ENCODE peak calls at places on chromosomes 13 and 19, in five cellular contexts. L is fibroblast of mammary gland, F is GM06990, P is left ventricle myocardium inferior, O is foreskin fibroblast. K is an unnamed sample.

GRCh38 chr13:97224544-97225324 is 2.6 kb downstream of the MBNL2 start:
- DNase-seq in L (peak; percentile 58), F (no peak), P (no peak), O (no peak), K (peak; percentile 68)

GRCh38 chr13:24923305-24923640 is 159.3 kb downstream of the RNF17 start:
- DNase-seq in L (peak; percentile 84), F (no peak), P (no peak), O (peak; percentile 45), K (peak; percentile 89)

GRCh38 chr19:49929121-49929610 is at the start of the genes ATF5 and NUP62:
- DNase-seq in L (peak; percentile 78), F (peak; percentile 93), P (peak; percentile 90), O (peak; percentile 67), K (peak; percentile 89)

GRCh38 chr13:91576590-91576989 is 178.2 kb downstream of the GPC5 start:
- DNase-seq in L (no peak), F (no peak), P (no peak), O (no peak), K (peak; percentile 1)

GRCh38 chr13:64755961-64756360 is 2474.2 kb downstream of the PCDH9 start:
- DNase-seq in L (no peak), F (no peak), P (no peak), O (no peak), K (no peak)

GRCh38 chr19:50519006-50519575 is 5.4 kb upstream of the ASPDH start:
- DNase-seq in L (no peak), F (no peak), P (no peak), O (no peak), K (no peak)

GRCh38 chr19:46192990-46193650 is 36.4 kb upstream of the IGFL1 start:
- DNase-seq in L (peak; percentile 56), F (no peak), P (no peak), O (peak; percentile 65), K (peak; percentile 83)

GRCh38 chr19:43594710-43595604 is 977 bp downstream of the IRGQ start:
- DNase-seq in L (peak; percentile 65), F (peak; percentile 84), P (no peak), O (peak; percentile 52), K (peak; percentile 77)

GRCh38 chr19:39438270-39438934 is 2.7 kb upstream of the RPS16 start:
- DNase-seq in L (no peak), F (no peak), P (no peak), O (peak; percentile 51), K (peak; percentile 64)

GRCh38 chr19:3632739-3633558 is 6.4 kb upstream of the CACTIN start:
- DNase-seq in L (no peak), F (no peak), P (no peak), O (no peak), K (no peak)

GRCh38 chr19:58575183-58576041 is 2.3 kb upstream of the MZF1 start:
- DNase-seq in L (peak; percentile 87), F (peak; percentile 93), P (peak; percentile 92), O (peak; percentile 89), K (peak; percentile 94)

GRCh38 chr13:42333613-42334328 is 61.8 kb downstream of the AKAP11 start:
- DNase-seq in L (peak; percentile 65), F (peak; percentile 69), P (no peak), O (no peak), K (peak; percentile 71)

GRCh38 chr19:2334986-2335846 is 6.7 kb downstream of the SPPL2B start:
- DNase-seq in L (no peak), F (no peak), P (no peak), O (no peak), K (no peak)

GRCh38 chr19:2271516-2272103 is 10.4 kb downstream of the PEAK3 start:
- DNase-seq in L (peak; percentile 94), F (no peak), P (no peak), O (peak; percentile 72), K (peak; percentile 63)

GRCh38 chr13:39245688-39246087 is 207.4 kb downstream of the NHLRC3 start:
- DNase-seq in L (no peak), F (no peak), P (no peak), O (no peak), K (no peak)

GRCh38 chr19:55099557-55100506 is 17.6 kb downstream of the PPP1R12C start:
- DNase-seq in L (no peak), F (no peak), P (no peak), O (no peak), K (no peak)

GRCh38 chr19:12788682-12789097 is 2.6 kb upstream of the JUNB start:
- DNase-seq in L (peak; percentile 74), F (peak; percentile 85), P (peak; percentile 87), O (peak; percentile 66), K (peak; percentile 81)

GRCh38 chr13:20492641-20493040 is 33.0 kb downstream of the CRYL1 start:
- DNase-seq in L (peak; percentile 10), F (no peak), P (no peak), O (peak; percentile 23), K (peak; percentile 75)

GRCh38 chr19:1172353-1173159 is 1.5 kb downstream of the SBNO2 start:
- DNase-seq in L (peak; percentile 61), F (no peak), P (no peak), O (peak; percentile 61), K (peak; percentile 79)

GRCh38 chr13:46165485-46166220 is 16.3 kb downstream of the LCP1 start:
- DNase-seq in L (no peak), F (peak; percentile 70), P (no peak), O (no peak), K (peak; percentile 57)

GRCh38 chr19:38389957-38390924 is 1.7 kb downstream of the SPRED3 start:
- DNase-seq in L (no peak), F (no peak), P (no peak), O (no peak), K (no peak)

GRCh38 chr13:109762791-109763190 is 23.6 kb downstream of the IRS2 start:
- DNase-seq in L (no peak), F (no peak), P (no peak), O (no peak), K (no peak)

GRCh38 chr13:28140433-28141125 is 2.2 kb downstream of the PAN3 start:
- DNase-seq in L (peak; percentile 3), F (no peak), P (no peak), O (no peak), K (no peak)

GRCh38 chr13:22486490-22486889 is 694.3 kb upstream of the SGCG start:
- DNase-seq in L (no peak), F (no peak), P (no peak), O (no peak), K (no peak)

DNA sequence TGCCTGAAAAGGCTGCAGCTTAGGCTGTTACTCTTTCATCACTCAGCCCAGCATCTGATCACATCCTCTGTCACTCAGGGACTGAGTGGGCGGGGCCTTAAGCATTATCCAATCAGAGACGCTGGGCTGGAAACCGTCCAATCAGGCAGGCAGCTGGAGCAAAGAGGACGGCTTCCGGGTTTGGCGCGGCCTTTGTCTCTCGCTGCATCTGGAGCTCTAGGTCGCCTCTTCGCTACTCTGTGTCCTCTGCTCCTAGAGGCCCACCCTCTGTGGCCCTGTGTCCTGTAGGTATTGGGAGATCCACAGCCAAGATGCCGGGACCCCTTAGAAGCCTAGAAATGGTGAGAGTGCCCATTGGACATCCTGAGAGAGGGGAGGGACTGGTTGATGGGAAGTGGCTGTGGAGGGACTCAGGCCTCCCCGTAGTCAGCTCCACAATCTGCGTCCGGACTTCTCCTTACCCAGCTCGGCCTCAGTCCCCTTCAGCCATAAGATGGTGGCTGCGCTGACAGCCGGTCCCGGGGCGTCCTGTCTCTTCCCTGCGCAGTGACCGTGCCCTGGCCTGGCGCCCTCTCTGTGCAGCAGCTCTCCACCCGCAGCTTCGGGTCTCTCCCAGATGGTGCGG is at the start of gene ZNF486:
- DNase-seq in L (peak; percentile 96), F (peak; percentile 29), P (peak; percentile 96), O (peak; percentile 93), K (peak; percentile 98)
- H3K4me3 ChIP-seq in L (peak within 1 kb of the TSS; percentile 74), F (peak within 1 kb of the TSS; percentile 61), P (peak within 1 kb of the TSS; percentile 82), O (peak within 1 kb of the TSS; percentile 87), K (peak within 1 kb of the TSS; percentile 76)

DNA sequence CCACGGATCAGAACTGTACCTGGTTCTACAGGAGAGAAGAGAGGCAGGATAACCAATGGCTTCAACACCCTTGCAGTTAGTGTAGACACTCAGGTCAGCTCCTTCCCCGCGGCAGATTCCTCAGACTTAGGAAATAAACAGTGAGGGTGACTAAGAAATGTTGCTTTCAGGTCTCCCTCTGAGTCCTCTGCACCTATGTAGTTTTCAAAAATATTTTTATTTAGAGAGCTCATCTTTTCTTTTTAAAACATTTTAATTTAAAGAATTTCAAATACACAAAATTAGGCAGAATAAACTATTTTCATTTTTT is 195.2 kb downstream of the KLF12 start:
- DNase-seq in L (no peak), F (no peak), P (no peak), O (no peak), K (no peak)
- TF ChIP-seq CTCF in L (no peak), F (no peak), P (no peak), O (no peak), K (no peak)

GRCh38 chr13:27082325-27082724 is 89.3 kb downstream of the USP12 start:
- DNase-seq in L (no peak), F (no peak), P (no peak), O (no peak), K (peak; percentile 12)
- H3K4me3 ChIP-seq in L (no peak overlapping the region), F (no peak overlapping the region), P (no peak overlapping the region), O (no peak overlapping the region), K (no peak overlapping the region)

DNA sequence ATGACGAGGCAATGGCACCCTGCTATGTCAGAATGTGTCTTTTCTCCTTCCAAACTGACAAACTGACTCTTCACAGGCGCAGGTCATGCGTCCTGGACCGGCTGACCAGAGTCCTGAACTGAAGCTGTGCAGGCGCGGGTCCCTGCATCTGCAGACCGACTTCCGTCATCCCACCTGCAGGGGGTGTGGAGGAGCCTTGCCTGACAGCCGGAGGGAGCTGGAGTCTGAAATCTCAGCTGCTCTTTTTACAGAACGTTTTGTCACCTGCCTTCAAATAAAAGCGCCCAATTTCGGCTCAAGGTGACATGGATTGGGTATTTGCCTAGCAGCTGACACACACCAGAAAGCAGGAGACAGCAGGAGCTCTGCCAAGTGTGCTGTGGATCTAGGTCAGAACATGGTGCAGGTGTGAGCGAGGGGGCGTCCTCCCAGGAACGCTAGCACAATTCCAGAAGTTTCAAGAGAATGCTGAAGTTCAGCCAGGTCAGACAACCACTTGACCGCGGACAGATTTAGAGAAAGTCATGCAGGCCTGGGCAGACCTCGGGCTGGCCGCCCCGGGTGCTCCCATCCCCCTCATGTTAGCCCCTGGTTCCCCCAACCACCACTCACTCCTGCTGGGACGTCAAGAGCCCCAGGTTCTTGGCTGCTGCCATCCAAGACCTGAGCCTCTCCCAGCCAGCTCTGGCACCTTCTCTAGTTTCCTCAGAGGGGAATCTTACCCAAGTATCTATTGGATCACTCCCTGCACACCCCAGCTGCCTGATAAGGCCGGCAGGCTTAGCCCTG is 32.8 kb downstream of the ELL start:
- DNase-seq in L (no peak), F (no peak), P (no peak), O (no peak), K (no peak)
- TF ChIP-seq CTCF in L (peak; percentile 25), F (peak; percentile 41), P (peak; percentile 47), O (peak; percentile 4), K (peak; percentile 13)